ENCODE peak calls at places on chromosomes 6 and 20, in seven cellular contexts. T is NCI-H1436; D is AG04450; W is cardiac fibroblast; M is stimulated activated CD4-positive, alpha-beta T cell treated with anti-CD3 and anti-CD28 coated beads, TNF-alpha, amount 100 ng/mL, for 4 hours; J is NCI-H345; X is H7. S is an unnamed sample.

GRCh38 chr6:138531387-138531786 is 32.1 kb upstream of the NHSL1 start:
- DNase-seq in T (no peak), D (no peak), W (no peak), M (no peak), J (no peak), X (no peak), S (no peak)

GRCh38 chr6:149963462-149964242 is at the start of gene ULBP1:
- DNase-seq in T (peak), D (peak), W (peak), M (peak), J (peak), X (peak), S (peak)

GRCh38 chr6:32405656-32406055 is 1.3 kb downstream of the BTNL2 start:
- DNase-seq in T (no peak), D (no peak), W (no peak), M (no peak), J (no peak), X (no peak), S (no peak)

GRCh38 chr6:134686071-134686470 is 263.8 kb downstream of the ALDH8A1 start:
- DNase-seq in T (no peak), D (no peak), W (peak), M (no peak), J (no peak), X (no peak), S (no peak)

GRCh38 chr20:24738981-24739633 is 210.0 kb upstream of the CST7 start:
- DNase-seq in T (no peak), D (no peak), W (no peak), M (no peak), J (no peak), X (no peak), S (no peak)

GRCh38 chr6:161870236-161870901 is 596.5 kb upstream of the AGPAT4 start:
- DNase-seq in T (no peak), D (no peak), W (no peak), M (no peak), J (no peak), X (no peak), S (no peak)

GRCh38 chr6:158083687-158084325 is 84.3 kb downstream of the SERAC1 start:
- DNase-seq in T (no peak), D (no peak), W (peak), M (no peak), J (no peak), X (peak), S (no peak)

GRCh38 chr20:21109144-21109543 is 3.0 kb upstream of the LINC00237 start:
- DNase-seq in T (no peak), D (no peak), W (peak), M (no peak), J (no peak), X (no peak), S (no peak)

GRCh38 chr6:90993771-90994170 is 406.9 kb upstream of the MAP3K7 start:
- DNase-seq in T (no peak), D (no peak), W (no peak), M (no peak), J (no peak), X (no peak), S (no peak)

GRCh38 chr6:135105299-135105698 is 50.7 kb upstream of the HBS1L start:
- DNase-seq in T (no peak), D (no peak), W (no peak), M (no peak), J (no peak), X (no peak), S (no peak)

S was measured in activated T-helper 9 cell treated with anti-CD3 and anti-CD28 coated beads, Interleukin-2, amount 50 U/mL, for 16 hours.